ENCODE peak calls at places on chromosomes 6 and 20, in five cellular contexts. H is CD8-positive, alpha-beta T cell; I is aorta; Y is mammary epithelial cell; K is A549. V is an unnamed sample.

GRCh38 chr20:40686893-40687292 is 2.1 kb downstream of the MAFB start:
- DNase-seq in Y (no peak), K (no peak), I (no peak), H (no peak), V (no peak)

GRCh38 chr20:20237093-20237959 is 130.6 kb upstream of the INSM1 start:
- DNase-seq in I (no peak), K (peak), Y (peak), H (no peak), V (no peak)

GRCh38 chr6:163877877-163878639 is 463.5 kb downstream of the QKI start:
- DNase-seq in H (no peak), Y (no peak), I (no peak), K (no peak), V (no peak)

GRCh38 chr20:3543901-3544507 is 73.2 kb downstream of the ATRN start:
- DNase-seq in H (no peak), Y (peak), I (no peak), K (peak), V (no peak)

GRCh38 chr6:147508073-147508870 is at the start of gene SAMD5:
- DNase-seq in Y (peak), H (no peak), I (peak), K (peak), V (peak)

GRCh38 chr6:158037021-158037420 is 55.4 kb downstream of the SYNJ2 start:
- DNase-seq in K (no peak), I (no peak), Y (no peak), H (no peak), V (no peak)

GRCh38 chr20:37325206-37325605 is 20.7 kb upstream of the SRC start:
- DNase-seq in K (no peak), I (no peak), Y (no peak), H (no peak), V (peak)

GRCh38 chr6:139161169-139161568 is 26.3 kb downstream of the HECA start:
- DNase-seq in K (no peak), Y (peak), I (no peak), H (peak), V (no peak)

GRCh38 chr6:143037470-143037869 is 23.2 kb upstream of the AIG1 start:
- DNase-seq in I (no peak), K (no peak), H (no peak), Y (no peak), V (no peak)

GRCh38 chr6:128471907-128472306 is 48.5 kb downstream of the PTPRK start:
- DNase-seq in Y (no peak), K (no peak), I (no peak), H (no peak), V (no peak)

GRCh38 chr6:19842030-19842429 is 4.9 kb downstream of the ID4 start:
- DNase-seq in H (no peak), I (no peak), Y (no peak), K (no peak), V (no peak)

GRCh38 chr6:99905209-99906106 is 88.6 kb downstream of the MCHR2 start:
- DNase-seq in I (no peak), Y (peak), H (no peak), K (peak), V (no peak)

GRCh38 chr6:41689171-41690008 is 46.0 kb downstream of the TFEB start:
- DNase-seq in H (no peak), Y (no peak), I (peak), K (no peak), V (peak)

GRCh38 chr6:169931223-169931760 is 179.9 kb downstream of the ERMARD start:
- DNase-seq in Y (no peak), H (no peak), K (no peak), I (no peak), V (peak)

GRCh38 chr20:40462600-40462999 is 226.4 kb downstream of the MAFB start:
- DNase-seq in H (no peak), K (no peak), Y (no peak), I (no peak), V (no peak)

GRCh38 chr6:117401799-117402198 is 23.9 kb downstream of the ROS1 start:
- DNase-seq in Y (no peak), I (no peak), H (no peak), K (no peak), V (no peak)

GRCh38 chr6:63598001-63598250 is 25.6 kb downstream of the LOC128125822 start:
- DNase-seq in Y (no peak), K (no peak), H (no peak), I (no peak), V (no peak)

GRCh38 chr6:70973591-70973990 is 16.7 kb upstream of the B3GAT2 start:
- DNase-seq in I (no peak), K (no peak), Y (peak), H (no peak), V (no peak)

GRCh38 chr20:4483481-4483880 is 238.2 kb upstream of the PRND start:
- DNase-seq in I (no peak), K (no peak), H (no peak), Y (peak), V (no peak)

GRCh38 chr6:129251669-129252376 is 368.9 kb downstream of the LAMA2 start:
- DNase-seq in H (no peak), I (no peak), K (peak), Y (peak), V (no peak)

GRCh38 chr6:37559060-37559459 is 59.4 kb upstream of the CCDC167 start:
- DNase-seq in Y (no peak), H (no peak), I (no peak), K (no peak), V (no peak)

GRCh38 chr6:37558646-37559045 is 59.0 kb upstream of the CCDC167 start:
- DNase-seq in I (no peak), Y (no peak), H (no peak), K (no peak), V (no peak)

GRCh38 chr6:37561361-37561760 is 61.7 kb upstream of the CCDC167 start:
- DNase-seq in K (no peak), I (no peak), H (no peak), Y (no peak), V (no peak)

GRCh38 chr6:37559501-37559900 is 59.8 kb upstream of the CCDC167 start:
- DNase-seq in H (no peak), Y (no peak), I (no peak), K (no peak), V (no peak)

DNA sequence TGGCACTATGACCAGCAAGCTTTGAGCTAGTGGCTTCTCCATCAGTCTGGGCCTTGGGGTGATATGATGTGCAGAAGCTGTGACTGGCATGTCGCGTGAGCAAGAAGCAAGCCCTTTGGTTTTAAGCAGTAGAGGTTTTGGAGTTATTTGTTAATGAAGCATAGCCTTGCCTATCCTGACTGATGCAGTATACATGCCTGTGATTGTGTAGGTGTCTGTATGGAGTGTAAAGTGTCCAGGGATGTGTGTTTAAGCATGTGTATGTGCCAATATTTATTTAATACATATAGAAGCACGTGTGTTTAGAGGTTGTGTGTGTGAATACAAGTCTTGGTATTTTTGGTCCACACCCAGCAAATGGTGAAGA is 61.0 kb upstream of the CCDC167 start:
- DNase-seq in H (no peak), I (no peak), Y (no peak), K (no peak), V (no peak)
- H3K27ac ChIP-seq in H (no peak), I (no peak), Y (no peak), K (no peak), V (no peak)

GRCh38 chr6:44048277-44048676 is 79.0 kb downstream of the MRPL14 start:
- DNase-seq in Y (no peak), K (no peak), I (peak), H (no peak), V (peak)

GRCh38 chr6:44047801-44048200 is 79.5 kb downstream of the MRPL14 start:
- DNase-seq in H (no peak), Y (no peak), K (no peak), I (peak), V (peak)

GRCh38 chr6:44046516-44047178 is 80.6 kb downstream of the MRPL14 start:
- DNase-seq in I (peak), Y (no peak), H (no peak), K (no peak), V (peak)

GRCh38 chr6:44045672-44046015 is 81.6 kb downstream of the MRPL14 start:
- DNase-seq in I (peak), Y (no peak), K (no peak), H (no peak), V (no peak)

GRCh38 chr6:44047179-44047546 is 80.1 kb downstream of the MRPL14 start:
- DNase-seq in H (no peak), K (no peak), Y (no peak), I (peak), V (peak)
- H3K27ac ChIP-seq in H (no peak), K (peak), Y (no peak), I (no peak), V (no peak)

DNA sequence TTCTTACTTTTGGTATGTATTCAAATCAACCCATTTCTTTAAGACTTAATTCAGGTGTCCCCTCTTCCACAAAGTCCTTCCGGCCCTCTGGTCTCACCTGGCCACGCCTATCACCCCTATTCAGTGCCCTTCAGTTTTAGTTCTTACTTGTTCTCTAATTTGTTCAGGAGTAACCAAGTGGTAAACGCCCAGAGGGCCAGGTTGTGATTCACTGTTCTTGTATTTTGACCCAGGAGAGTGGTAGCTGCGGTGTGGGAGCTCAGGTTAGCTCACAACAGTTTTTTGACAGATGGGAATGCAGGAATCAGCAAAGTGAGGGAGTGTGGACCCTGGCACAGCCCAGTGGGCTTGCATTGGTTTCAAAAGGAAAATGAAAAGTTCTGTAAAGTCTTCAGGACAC is 81.7 kb upstream of the RIPOR2 start:
- DNase-seq in H (no peak), Y (peak), K (no peak), I (no peak), V (no peak)
- H3K27ac ChIP-seq in H (no peak), Y (peak), K (no peak), I (no peak), V (peak)

GRCh38 chr6:131572686-131573415 is at the start of gene ARG1:
- DNase-seq in K (no peak), I (no peak), Y (no peak), H (no peak), V (no peak)

GRCh38 chr6:131574133-131574532 is 1.1 kb downstream of the ARG1 start:
- DNase-seq in I (no peak), K (no peak), Y (no peak), H (no peak), V (no peak)

GRCh38 chr6:131574686-131575085 is 1.7 kb downstream of the ARG1 start:
- DNase-seq in H (no peak), K (no peak), Y (no peak), I (no peak), V (no peak)

GRCh38 chr6:131581523-131581922 is 8.5 kb downstream of the ARG1 start:
- DNase-seq in H (no peak), Y (no peak), K (no peak), I (no peak), V (no peak)

DNA sequence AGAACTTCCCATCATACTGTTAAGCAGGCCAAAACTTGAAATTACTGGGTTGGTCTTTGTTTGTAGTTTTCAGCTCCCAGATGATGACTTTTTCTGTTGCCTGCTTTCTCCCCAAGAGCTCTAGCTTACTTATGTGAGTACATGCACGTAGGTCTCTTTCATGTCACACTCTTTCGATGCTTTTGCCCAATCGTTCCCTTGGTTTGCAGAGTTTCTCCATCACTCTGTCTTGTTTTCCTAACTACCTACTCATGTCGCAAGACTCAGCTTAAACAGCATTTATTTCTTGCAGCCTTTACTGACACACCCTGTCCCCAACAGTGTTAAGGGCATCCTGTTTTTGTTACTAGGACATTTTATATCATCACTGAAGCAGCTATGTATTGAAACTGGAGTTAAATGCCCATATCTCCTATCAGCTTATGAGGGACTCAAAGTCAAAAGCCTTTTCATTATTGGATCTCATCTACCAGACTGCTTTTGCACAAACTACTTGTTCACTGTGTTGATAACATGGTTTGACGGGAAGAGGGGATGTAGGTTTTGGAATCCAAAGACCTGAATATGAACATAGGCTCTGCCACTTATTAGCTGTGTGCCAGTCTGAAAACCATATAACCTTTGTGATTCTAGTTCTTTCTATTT is 2.9 kb downstream of the ARG1 start:
- DNase-seq in K (no peak), I (no peak), H (no peak), Y (no peak), V (no peak)
- H3K27ac ChIP-seq in K (no peak), I (no peak), H (no peak), Y (no peak), V (no peak)

DNA sequence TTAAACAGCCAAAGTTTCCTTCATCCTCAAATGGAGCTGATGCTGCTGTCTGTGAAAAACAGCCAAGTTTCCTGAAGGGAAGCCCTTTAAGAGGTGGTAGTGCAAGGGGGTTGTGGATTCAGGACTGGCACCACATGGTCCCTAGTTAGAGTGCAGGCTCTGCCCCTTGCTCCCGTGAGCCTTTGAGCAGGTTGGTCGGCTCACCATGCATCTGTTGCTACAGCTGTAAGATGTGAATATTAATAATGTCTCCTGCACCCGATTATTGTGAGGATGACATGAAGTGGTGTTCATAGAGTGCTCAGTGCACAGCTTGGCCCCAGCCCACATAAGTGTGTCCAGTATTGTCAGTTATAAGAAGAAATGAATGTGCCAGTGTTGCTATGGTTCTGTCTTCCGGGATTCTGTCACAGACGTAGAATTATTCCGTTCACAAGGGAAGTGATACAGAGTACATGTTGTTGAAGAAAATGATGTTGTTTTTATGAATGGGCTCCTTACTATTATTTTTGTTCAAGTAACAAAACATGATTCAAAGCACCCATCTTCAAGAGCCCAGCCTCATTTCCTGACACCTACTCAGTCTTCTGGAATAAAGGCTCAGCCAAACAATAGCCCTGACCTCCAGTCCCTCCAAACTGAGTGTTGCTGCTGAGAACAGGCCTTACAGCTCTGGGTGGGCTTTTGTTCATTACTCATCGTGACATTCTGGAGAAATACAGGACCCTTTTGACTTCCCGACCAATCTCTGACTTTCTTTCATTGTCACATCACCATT is 2.9 kb upstream of the PKIG start:
- DNase-seq in H (no peak), K (no peak), Y (no peak), I (no peak), V (no peak)
- H3K27ac ChIP-seq in H (no peak), K (no peak), Y (no peak), I (no peak), V (no peak)

GRCh38 chr6:43494321-43494720 is 15.8 kb downstream of the LRRC73 start:
- DNase-seq in I (no peak), K (no peak), Y (no peak), H (no peak), V (no peak)

GRCh38 chr6:43491750-43492661 is 14.6 kb downstream of the TJAP1 start:
- DNase-seq in I (peak), Y (peak), K (no peak), H (no peak), V (no peak)

GRCh38 chr6:43493833-43494232 is 16.3 kb downstream of the LRRC73 start:
- DNase-seq in I (no peak), H (no peak), K (no peak), Y (peak), V (no peak)

GRCh38 chr6:43492673-43493072 is 15.3 kb downstream of the TJAP1 start:
- DNase-seq in K (no peak), I (no peak), H (no peak), Y (no peak), V (no peak)

DNA sequence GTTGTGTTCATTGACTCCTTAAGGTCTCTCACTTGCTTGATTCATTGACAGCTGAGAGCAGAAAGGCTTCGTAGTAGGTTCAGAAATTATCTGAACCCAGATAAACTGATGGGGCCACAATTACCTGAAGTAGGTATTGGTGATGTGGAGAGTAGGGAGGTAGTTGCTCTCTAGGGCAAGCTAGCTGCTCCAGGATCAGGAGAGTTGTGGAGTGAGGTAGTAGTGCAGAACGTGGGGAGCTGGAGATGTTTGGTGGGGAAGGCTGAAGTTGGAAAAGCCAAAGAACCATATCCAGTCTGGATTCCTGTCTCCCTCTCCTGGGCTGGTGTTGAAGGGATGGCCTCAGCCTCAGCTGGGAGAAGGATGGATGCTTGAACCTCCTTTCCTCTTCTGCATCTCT is 15.9 kb downstream of the TJAP1 start:
- DNase-seq in K (no peak), H (no peak), I (no peak), Y (no peak), V (no peak)
- H3K27ac ChIP-seq in K (no peak), H (no peak), I (no peak), Y (peak), V (no peak)

V was measured in spleen.